ENCODE peak calls at places on chromosomes 4 and X, in ten cellular contexts. One of them, this sample, is unnamed.

GRCh38 chrX:19579485-19579884 is 64.2 kb upstream of the MAP3K15 start:
- DNase-seq in Peyer's patch: no peak
- DNase-seq in transverse colon: no peak
- DNase-seq in prostate gland: no peak
- DNase-seq in choroid plexus epithelial cell: peak; percentile 33
- DNase-seq in lower lobe of right lung: no peak
- DNase-seq in suprapubic skin: no peak
- DNase-seq in upper lobe of right lung: no peak
- DNase-seq in mammary epithelial cell: peak; percentile 57
- DNase-seq in OCI-LY7: no peak
- DNase-seq in this sample: peak; percentile 71

GRCh38 chrX:9197231-9197630 is 163.3 kb upstream of the FAM9B start:
- DNase-seq in transverse colon: no peak
- DNase-seq in mammary epithelial cell: no peak
- DNase-seq in prostate gland: no peak
- DNase-seq in upper lobe of right lung: no peak
- DNase-seq in OCI-LY7: no peak
- DNase-seq in suprapubic skin: no peak
- DNase-seq in lower lobe of right lung: no peak
- DNase-seq in Peyer's patch: no peak
- DNase-seq in choroid plexus epithelial cell: peak; percentile 9
- DNase-seq in this sample: peak; percentile 26

GRCh38 chr4:31045151-31045550 is 325.0 kb downstream of the PCDH7 start:
- DNase-seq in lower lobe of right lung: no peak
- DNase-seq in prostate gland: no peak
- DNase-seq in Peyer's patch: no peak
- DNase-seq in choroid plexus epithelial cell: peak; percentile 15
- DNase-seq in upper lobe of right lung: no peak
- DNase-seq in OCI-LY7: no peak
- DNase-seq in mammary epithelial cell: no peak
- DNase-seq in transverse colon: no peak
- DNase-seq in suprapubic skin: no peak
- DNase-seq in this sample: no peak

GRCh38 chr4:41346306-41347061 is 89.8 kb downstream of the UCHL1 start:
- DNase-seq in suprapubic skin: no peak
- DNase-seq in mammary epithelial cell: no peak
- DNase-seq in Peyer's patch: no peak
- DNase-seq in OCI-LY7: no peak
- DNase-seq in lower lobe of right lung: no peak
- DNase-seq in prostate gland: no peak
- DNase-seq in choroid plexus epithelial cell: no peak
- DNase-seq in transverse colon: no peak
- DNase-seq in upper lobe of right lung: no peak
- DNase-seq in this sample: peak; percentile 53

GRCh38 chr4:71231073-71231752 is 107.6 kb upstream of the SLC4A4 start:
- DNase-seq in lower lobe of right lung: peak; percentile 91
- DNase-seq in upper lobe of right lung: peak; percentile 93
- DNase-seq in suprapubic skin: peak; percentile 78
- DNase-seq in Peyer's patch: peak; percentile 88
- DNase-seq in choroid plexus epithelial cell: no peak
- DNase-seq in OCI-LY7: no peak
- DNase-seq in prostate gland: peak; percentile 45
- DNase-seq in mammary epithelial cell: no peak
- DNase-seq in transverse colon: peak; percentile 81
- DNase-seq in this sample: peak; percentile 16

GRCh38 chr4:113958766-113959540 is 20.5 kb downstream of the ARSJ start:
- DNase-seq in suprapubic skin: no peak
- DNase-seq in transverse colon: no peak
- DNase-seq in OCI-LY7: no peak
- DNase-seq in upper lobe of right lung: no peak
- DNase-seq in choroid plexus epithelial cell: peak; percentile 96
- DNase-seq in Peyer's patch: no peak
- DNase-seq in mammary epithelial cell: peak; percentile 86
- DNase-seq in lower lobe of right lung: no peak
- DNase-seq in prostate gland: peak; percentile 32
- DNase-seq in this sample: peak; percentile 93

GRCh38 chr4:66169341-66169740 is 499.1 kb upstream of the EPHA5 start:
- DNase-seq in lower lobe of right lung: no peak
- DNase-seq in transverse colon: no peak
- DNase-seq in prostate gland: no peak
- DNase-seq in upper lobe of right lung: no peak
- DNase-seq in Peyer's patch: no peak
- DNase-seq in OCI-LY7: no peak
- DNase-seq in choroid plexus epithelial cell: peak; percentile 50
- DNase-seq in suprapubic skin: no peak
- DNase-seq in mammary epithelial cell: peak; percentile 5
- DNase-seq in this sample: no peak

GRCh38 chr4:29081230-29081955 is 1638.8 kb upstream of the PCDH7 start:
- DNase-seq in OCI-LY7: no peak
- DNase-seq in transverse colon: no peak
- DNase-seq in choroid plexus epithelial cell: peak; percentile 17
- DNase-seq in lower lobe of right lung: no peak
- DNase-seq in upper lobe of right lung: no peak
- DNase-seq in Peyer's patch: no peak
- DNase-seq in mammary epithelial cell: no peak
- DNase-seq in prostate gland: no peak
- DNase-seq in suprapubic skin: no peak
- DNase-seq in this sample: no peak

GRCh38 chr4:170374770-170375169 is 285.0 kb upstream of the AADAT start:
- DNase-seq in suprapubic skin: no peak
- DNase-seq in Peyer's patch: no peak
- DNase-seq in choroid plexus epithelial cell: peak; percentile 67
- DNase-seq in mammary epithelial cell: peak; percentile 45
- DNase-seq in transverse colon: peak; percentile 59
- DNase-seq in lower lobe of right lung: no peak
- DNase-seq in prostate gland: no peak
- DNase-seq in OCI-LY7: peak; percentile 32
- DNase-seq in upper lobe of right lung: no peak
- DNase-seq in this sample: no peak

GRCh38 chr4:72569719-72570235 is 756 bp upstream of the ADAMTS3 start:
- DNase-seq in transverse colon: no peak
- DNase-seq in prostate gland: peak; percentile 9
- DNase-seq in upper lobe of right lung: no peak
- DNase-seq in suprapubic skin: no peak
- DNase-seq in Peyer's patch: no peak
- DNase-seq in choroid plexus epithelial cell: peak; percentile 37
- DNase-seq in mammary epithelial cell: no peak
- DNase-seq in lower lobe of right lung: no peak
- DNase-seq in OCI-LY7: no peak
- DNase-seq in this sample: no peak

GRCh38 chrX:7996414-7996813 is 69.2 kb upstream of the PNPLA4 start:
- DNase-seq in transverse colon: peak; percentile 21
- DNase-seq in upper lobe of right lung: no peak
- DNase-seq in OCI-LY7: peak; percentile 34
- DNase-seq in mammary epithelial cell: peak; percentile 19
- DNase-seq in prostate gland: no peak
- DNase-seq in suprapubic skin: no peak
- DNase-seq in lower lobe of right lung: no peak
- DNase-seq in Peyer's patch: no peak
- DNase-seq in choroid plexus epithelial cell: peak; percentile 54
- DNase-seq in this sample: peak; percentile 54

GRCh38 chr4:17168571-17168970 is 270.1 kb upstream of the LDB2 start:
- DNase-seq in upper lobe of right lung: no peak
- DNase-seq in mammary epithelial cell: no peak
- DNase-seq in choroid plexus epithelial cell: peak; percentile 95
- DNase-seq in transverse colon: no peak
- DNase-seq in suprapubic skin: no peak
- DNase-seq in prostate gland: no peak
- DNase-seq in OCI-LY7: no peak
- DNase-seq in Peyer's patch: no peak
- DNase-seq in lower lobe of right lung: no peak
- DNase-seq in this sample: peak; percentile 69

GRCh38 chr4:17174751-17175150 is 276.3 kb upstream of the LDB2 start:
- DNase-seq in choroid plexus epithelial cell: no peak
- DNase-seq in Peyer's patch: no peak
- DNase-seq in transverse colon: no peak
- DNase-seq in prostate gland: no peak
- DNase-seq in upper lobe of right lung: no peak
- DNase-seq in OCI-LY7: no peak
- DNase-seq in lower lobe of right lung: no peak
- DNase-seq in mammary epithelial cell: no peak
- DNase-seq in suprapubic skin: no peak
- DNase-seq in this sample: no peak

GRCh38 chr4:17169699-17170098 is 271.3 kb upstream of the LDB2 start:
- DNase-seq in Peyer's patch: no peak
- DNase-seq in mammary epithelial cell: no peak
- DNase-seq in transverse colon: no peak
- DNase-seq in prostate gland: no peak
- DNase-seq in OCI-LY7: no peak
- DNase-seq in upper lobe of right lung: no peak
- DNase-seq in lower lobe of right lung: no peak
- DNase-seq in suprapubic skin: no peak
- DNase-seq in choroid plexus epithelial cell: no peak
- DNase-seq in this sample: no peak

GRCh38 chr4:17173300-17173699 is 274.9 kb upstream of the LDB2 start:
- DNase-seq in OCI-LY7: peak; percentile 10
- DNase-seq in mammary epithelial cell: no peak
- DNase-seq in upper lobe of right lung: no peak
- DNase-seq in transverse colon: no peak
- DNase-seq in suprapubic skin: no peak
- DNase-seq in lower lobe of right lung: no peak
- DNase-seq in choroid plexus epithelial cell: no peak
- DNase-seq in prostate gland: no peak
- DNase-seq in Peyer's patch: no peak
- DNase-seq in this sample: no peak
- TF ChIP-seq CTCF in OCI-LY7: peak; percentile 60
- TF ChIP-seq CTCF in mammary epithelial cell: no peak
- TF ChIP-seq CTCF in upper lobe of right lung: peak; percentile 20
- TF ChIP-seq CTCF in transverse colon: no peak
- TF ChIP-seq CTCF in suprapubic skin: no peak
- TF ChIP-seq CTCF in lower lobe of right lung: no peak
- TF ChIP-seq CTCF in choroid plexus epithelial cell: peak; percentile 48
- TF ChIP-seq CTCF in prostate gland: no peak
- TF ChIP-seq CTCF in Peyer's patch: no peak
- TF ChIP-seq CTCF in this sample: peak; percentile 33

DNA sequence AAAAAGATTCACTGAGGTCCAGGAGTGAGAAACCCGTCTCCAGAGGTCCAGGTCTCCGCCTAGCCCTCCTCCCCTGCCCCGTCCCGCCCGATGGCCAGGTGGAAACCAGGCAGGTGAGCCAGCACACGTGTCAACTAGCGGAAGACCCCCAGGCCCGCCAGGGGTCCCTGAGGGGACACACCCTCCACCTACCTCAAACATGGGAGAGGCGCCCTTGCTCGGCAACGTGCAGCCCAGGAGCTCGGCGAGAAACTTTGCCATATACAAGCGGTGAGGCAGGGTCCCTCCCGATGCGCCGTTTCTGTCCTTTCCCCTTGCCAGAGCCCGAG is 330.0 kb downstream of the HNRNPD start:
- DNase-seq in transverse colon: no peak
- DNase-seq in lower lobe of right lung: peak; percentile 42
- DNase-seq in suprapubic skin: peak; percentile 57
- DNase-seq in prostate gland: peak; percentile 6
- DNase-seq in choroid plexus epithelial cell: no peak
- DNase-seq in Peyer's patch: no peak
- DNase-seq in OCI-LY7: no peak
- DNase-seq in mammary epithelial cell: no peak
- DNase-seq in upper lobe of right lung: no peak
- DNase-seq in this sample: no peak
- H3K4me3 ChIP-seq in transverse colon: no peak overlapping the region
- H3K4me3 ChIP-seq in lower lobe of right lung: peak overlapping the region; percentile 54
- H3K4me3 ChIP-seq in suprapubic skin: peak overlapping the region; percentile 67
- H3K4me3 ChIP-seq in prostate gland: peak overlapping the region; percentile 39
- H3K4me3 ChIP-seq in choroid plexus epithelial cell: no peak overlapping the region
- H3K4me3 ChIP-seq in Peyer's patch: peak overlapping the region; percentile 52
- H3K4me3 ChIP-seq in OCI-LY7: no peak overlapping the region
- H3K4me3 ChIP-seq in mammary epithelial cell: peak overlapping the region; percentile 62
- H3K4me3 ChIP-seq in upper lobe of right lung: peak overlapping the region; percentile 48
- H3K4me3 ChIP-seq in this sample: no peak overlapping the region

DNA sequence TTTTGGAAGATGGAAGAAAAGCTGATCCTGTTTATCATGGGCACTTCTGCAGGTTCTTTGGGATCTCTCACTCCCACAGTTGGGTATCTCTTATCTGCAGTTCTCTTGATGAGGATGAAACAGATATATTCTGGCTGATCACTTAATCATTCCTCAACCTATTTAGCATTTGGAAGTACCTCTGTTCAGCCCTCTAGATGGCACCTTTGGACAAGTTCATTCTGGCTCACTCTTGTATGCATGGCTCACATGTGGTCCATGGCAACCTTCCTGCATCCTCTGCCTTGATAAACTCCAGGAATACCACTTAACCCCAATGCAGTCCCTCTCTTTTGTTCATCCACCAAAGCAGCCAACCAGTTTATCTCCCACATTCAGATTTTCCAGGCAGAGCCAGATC is 74.2 kb downstream of the SMARCA5 start:
- DNase-seq in mammary epithelial cell: peak; percentile 11
- DNase-seq in Peyer's patch: no peak
- DNase-seq in lower lobe of right lung: no peak
- DNase-seq in upper lobe of right lung: no peak
- DNase-seq in transverse colon: no peak
- DNase-seq in OCI-LY7: no peak
- DNase-seq in prostate gland: no peak
- DNase-seq in suprapubic skin: no peak
- DNase-seq in choroid plexus epithelial cell: peak; percentile 23
- DNase-seq in this sample: peak; percentile 17
- TF ChIP-seq CTCF in mammary epithelial cell: peak; percentile 7
- TF ChIP-seq CTCF in Peyer's patch: no peak
- TF ChIP-seq CTCF in lower lobe of right lung: no peak
- TF ChIP-seq CTCF in upper lobe of right lung: no peak
- TF ChIP-seq CTCF in transverse colon: no peak
- TF ChIP-seq CTCF in OCI-LY7: peak; percentile 44
- TF ChIP-seq CTCF in prostate gland: no peak
- TF ChIP-seq CTCF in suprapubic skin: no peak
- TF ChIP-seq CTCF in choroid plexus epithelial cell: peak; percentile 11
- TF ChIP-seq CTCF in this sample: no peak

GRCh38 chr4:182513534-182514291 is 270.5 kb downstream of the TENM3 start:
- DNase-seq in lower lobe of right lung: no peak
- DNase-seq in upper lobe of right lung: no peak
- DNase-seq in mammary epithelial cell: no peak
- DNase-seq in transverse colon: no peak
- DNase-seq in Peyer's patch: no peak
- DNase-seq in OCI-LY7: no peak
- DNase-seq in suprapubic skin: no peak
- DNase-seq in choroid plexus epithelial cell: no peak
- DNase-seq in prostate gland: no peak
- DNase-seq in this sample: no peak
- H3K4me3 ChIP-seq in lower lobe of right lung: no peak overlapping the region
- H3K4me3 ChIP-seq in upper lobe of right lung: no peak overlapping the region
- H3K4me3 ChIP-seq in mammary epithelial cell: no peak overlapping the region
- H3K4me3 ChIP-seq in transverse colon: no peak overlapping the region
- H3K4me3 ChIP-seq in Peyer's patch: no peak overlapping the region
- H3K4me3 ChIP-seq in OCI-LY7: no peak overlapping the region
- H3K4me3 ChIP-seq in suprapubic skin: no peak overlapping the region
- H3K4me3 ChIP-seq in choroid plexus epithelial cell: no peak overlapping the region
- H3K4me3 ChIP-seq in prostate gland: no peak overlapping the region
- H3K4me3 ChIP-seq in this sample: no peak overlapping the region

GRCh38 chrX:151151668-151152267 is 24.6 kb upstream of the GPR50 start:
- DNase-seq in choroid plexus epithelial cell: peak; percentile 72
- DNase-seq in lower lobe of right lung: no peak
- DNase-seq in upper lobe of right lung: no peak
- DNase-seq in OCI-LY7: peak; percentile 52
- DNase-seq in prostate gland: peak; percentile 15
- DNase-seq in suprapubic skin: no peak
- DNase-seq in Peyer's patch: no peak
- DNase-seq in mammary epithelial cell: peak; percentile 31
- DNase-seq in transverse colon: peak; percentile 13
- DNase-seq in this sample: peak; percentile 61

GRCh38 chrX:151155234-151155633 is 21.1 kb upstream of the GPR50 start:
- DNase-seq in transverse colon: no peak
- DNase-seq in lower lobe of right lung: no peak
- DNase-seq in mammary epithelial cell: no peak
- DNase-seq in suprapubic skin: no peak
- DNase-seq in upper lobe of right lung: no peak
- DNase-seq in prostate gland: no peak
- DNase-seq in choroid plexus epithelial cell: no peak
- DNase-seq in Peyer's patch: no peak
- DNase-seq in OCI-LY7: no peak
- DNase-seq in this sample: no peak

GRCh38 chrX:151153086-151153485 is 23.3 kb upstream of the GPR50 start:
- DNase-seq in prostate gland: no peak
- DNase-seq in Peyer's patch: no peak
- DNase-seq in choroid plexus epithelial cell: peak; percentile 20
- DNase-seq in upper lobe of right lung: no peak
- DNase-seq in transverse colon: no peak
- DNase-seq in lower lobe of right lung: no peak
- DNase-seq in OCI-LY7: no peak
- DNase-seq in mammary epithelial cell: peak; percentile 55
- DNase-seq in suprapubic skin: no peak
- DNase-seq in this sample: peak; percentile 73
- TF ChIP-seq CTCF in prostate gland: no peak
- TF ChIP-seq CTCF in Peyer's patch: no peak
- TF ChIP-seq CTCF in choroid plexus epithelial cell: peak; percentile 60
- TF ChIP-seq CTCF in upper lobe of right lung: no peak
- TF ChIP-seq CTCF in transverse colon: no peak
- TF ChIP-seq CTCF in lower lobe of right lung: no peak
- TF ChIP-seq CTCF in OCI-LY7: no peak
- TF ChIP-seq CTCF in mammary epithelial cell: peak; percentile 23
- TF ChIP-seq CTCF in suprapubic skin: no peak
- TF ChIP-seq CTCF in this sample: no peak